ENCODE peak calls at places on chromosome 20, in eight cellular contexts. A, F, K, O, Y, H, D and T are unnamed samples.

GRCh38 chr20:63307538-63308217 is 14.7 kb downstream of the COL20A1 start:
- DNase-seq in A (no peak), F (no peak), K (no peak), O (no peak), Y (no peak), H (peak; percentile 11), D (no peak), T (no peak)

GRCh38 chr20:3927486-3928291 is 38.5 kb downstream of the PANK2 start:
- DNase-seq in A (no peak), F (no peak), K (peak; percentile 33), O (no peak), Y (no peak), H (no peak), D (no peak), T (no peak)

GRCh38 chr20:21698494-21699215 is 6.8 kb upstream of the PAX1 start:
- DNase-seq in A (no peak), F (no peak), K (no peak), O (no peak), Y (no peak), H (no peak), D (no peak), T (no peak)

GRCh38 chr20:24943731-24944130 is 5.3 kb upstream of the CST7 start:
- DNase-seq in A (no peak), F (no peak), K (no peak), O (no peak), Y (no peak), H (no peak), D (no peak), T (no peak)

GRCh38 chr20:34531608-34532265 is 15.5 kb downstream of the DYNLRB1 start:
- DNase-seq in A (no peak), F (no peak), K (no peak), O (peak; percentile 13), Y (no peak), H (no peak), D (no peak), T (no peak)

GRCh38 chr20:61442075-61442670 is 190.1 kb downstream of the CDH4 start:
- DNase-seq in A (no peak), F (no peak), K (no peak), O (peak; percentile 48), Y (no peak), H (no peak), D (no peak), T (no peak)

GRCh38 chr20:13839421-13840092 is 54.7 kb downstream of the NDUFAF5 start:
- DNase-seq in A (no peak), F (no peak), K (no peak), O (no peak), Y (peak; percentile 77), H (no peak), D (peak; percentile 28), T (no peak)

GRCh38 chr20:4702562-4703280 is 19.0 kb upstream of the PRND start:
- DNase-seq in A (no peak), F (no peak), K (no peak), O (peak; percentile 33), Y (peak; percentile 46), H (no peak), D (no peak), T (no peak)

GRCh38 chr20:38840053-38840893 is 34.8 kb downstream of the PPP1R16B start:
- DNase-seq in A (peak; percentile 44), F (no peak), K (no peak), O (no peak), Y (no peak), H (no peak), D (no peak), T (no peak)

GRCh38 chr20:63969851-63970713 is at the start of gene ZNF512B:
- DNase-seq in A (peak; percentile 18), F (no peak), K (peak; percentile 64), O (peak; percentile 74), Y (no peak), H (peak; percentile 73), D (no peak), T (peak; percentile 96)

GRCh38 chr20:22320245-22320915 is 264.0 kb downstream of the FOXA2 start:
- DNase-seq in A (no peak), F (no peak), K (no peak), O (no peak), Y (peak; percentile 65), H (no peak), D (no peak), T (peak; percentile 54)

GRCh38 chr20:63060057-63060991 is 53.6 kb upstream of the BHLHE23 start:
- DNase-seq in A (no peak), F (no peak), K (no peak), O (peak; percentile 54), Y (peak; percentile 50), H (peak; percentile 10), D (peak; percentile 52), T (peak; percentile 68)

DNA sequence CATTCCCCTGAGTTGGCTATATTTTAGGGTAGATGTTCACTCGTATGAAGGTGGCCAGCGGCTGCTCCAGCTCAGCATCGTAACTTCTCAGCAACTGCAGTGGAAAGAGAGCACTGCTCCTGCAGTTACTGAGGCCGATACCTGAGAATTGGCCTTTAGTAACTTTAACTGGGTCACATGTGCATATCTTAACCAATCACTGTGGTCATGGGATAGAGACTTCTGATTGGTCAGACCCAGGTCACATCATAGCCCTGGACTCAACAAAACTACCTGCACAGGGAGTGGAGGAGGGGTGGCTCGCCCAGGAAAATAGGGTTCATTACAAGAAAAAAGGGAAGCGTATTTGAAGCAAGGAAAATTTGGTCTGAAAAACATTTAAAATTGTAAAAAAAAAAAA is 396.3 kb upstream of the SULF2 start:
- DNase-seq in A (no peak), F (no peak), K (peak; percentile 4), O (no peak), Y (no peak), H (no peak), D (no peak), T (peak; percentile 72)
- H3K27ac ChIP-seq in A (no peak overlapping the region), F (no peak overlapping the region), K (no peak overlapping the region), O (no peak overlapping the region), Y (no peak overlapping the region), H (no peak overlapping the region), D (no peak overlapping the region), T (no peak overlapping the region)

DNA sequence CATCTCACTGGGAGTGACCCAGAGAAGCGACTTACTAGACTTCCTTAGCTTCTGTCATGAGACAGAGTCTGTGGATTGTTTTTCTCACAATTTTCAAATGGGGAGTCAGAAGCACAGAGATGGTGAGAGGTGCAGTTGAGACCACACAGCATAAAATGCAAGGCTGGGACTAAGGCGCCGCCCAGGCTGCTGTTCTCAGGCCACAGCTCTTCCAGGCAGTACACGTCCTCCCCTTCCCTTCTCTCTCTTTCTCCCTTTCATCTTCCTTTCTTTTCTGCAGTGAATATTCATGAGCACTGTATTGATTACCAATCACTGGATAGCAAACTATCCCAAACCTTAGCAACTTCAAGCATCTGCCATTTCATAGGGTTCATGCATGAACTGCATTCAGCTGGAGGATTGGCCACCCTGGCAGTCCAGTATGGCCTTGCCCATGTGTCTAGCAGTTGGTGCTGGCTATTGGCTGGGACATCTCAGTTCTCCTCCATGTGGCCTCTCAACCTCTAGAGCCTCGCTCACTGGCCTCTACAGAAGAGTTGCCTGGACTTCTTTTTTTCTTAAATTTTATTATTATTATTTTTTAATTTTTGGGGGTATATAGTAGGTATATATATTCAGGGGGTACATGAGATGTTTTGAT is 11.4 kb downstream of the BCAS4 start:
- DNase-seq in A (no peak), F (no peak), K (no peak), O (no peak), Y (no peak), H (no peak), D (no peak), T (no peak)
- H3K27ac ChIP-seq in A (no peak overlapping the region), F (no peak overlapping the region), K (peak overlapping the region; percentile 98), O (no peak overlapping the region), Y (no peak overlapping the region), H (no peak overlapping the region), D (no peak overlapping the region), T (no peak overlapping the region)

GRCh38 chr20:50278684-50279531 is 88.3 kb downstream of the CEBPB start:
- DNase-seq in A (no peak), F (no peak), K (no peak), O (peak; percentile 96), Y (peak; percentile 29), H (peak; percentile 85), D (no peak), T (peak; percentile 61)
- H3K27ac ChIP-seq in A (peak overlapping the region; percentile 33), F (no peak overlapping the region), K (no peak overlapping the region), O (peak overlapping the region; percentile 72), Y (no peak overlapping the region), H (peak overlapping the region; percentile 84), D (no peak overlapping the region), T (peak overlapping the region; percentile 72)

DNA sequence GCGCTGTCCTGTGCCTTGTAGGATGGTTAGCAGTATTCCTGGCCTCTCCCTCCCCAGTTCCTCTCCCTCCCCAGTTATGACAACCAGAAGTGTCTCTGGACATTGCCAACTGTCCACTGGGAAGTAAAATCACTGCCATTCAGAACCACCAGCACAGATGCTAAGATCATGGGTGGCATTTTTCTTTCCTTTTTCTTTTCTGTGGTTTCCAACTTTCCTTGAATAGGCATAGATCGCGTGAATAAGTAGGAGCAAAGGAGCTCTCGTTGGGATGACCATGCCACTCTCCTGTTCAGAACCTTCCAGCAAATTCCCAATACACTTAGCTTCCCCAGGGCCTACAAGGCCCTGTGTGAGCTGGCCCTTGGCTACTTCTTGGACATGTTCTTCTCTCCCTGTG is 59.0 kb downstream of the EYA2 start:
- DNase-seq in A (no peak), F (no peak), K (no peak), O (no peak), Y (no peak), H (no peak), D (no peak), T (no peak)
- H3K27ac ChIP-seq in A (no peak overlapping the region), F (no peak overlapping the region), K (no peak overlapping the region), O (no peak overlapping the region), Y (no peak overlapping the region), H (no peak overlapping the region), D (peak overlapping the region; percentile 78), T (no peak overlapping the region)

DNA sequence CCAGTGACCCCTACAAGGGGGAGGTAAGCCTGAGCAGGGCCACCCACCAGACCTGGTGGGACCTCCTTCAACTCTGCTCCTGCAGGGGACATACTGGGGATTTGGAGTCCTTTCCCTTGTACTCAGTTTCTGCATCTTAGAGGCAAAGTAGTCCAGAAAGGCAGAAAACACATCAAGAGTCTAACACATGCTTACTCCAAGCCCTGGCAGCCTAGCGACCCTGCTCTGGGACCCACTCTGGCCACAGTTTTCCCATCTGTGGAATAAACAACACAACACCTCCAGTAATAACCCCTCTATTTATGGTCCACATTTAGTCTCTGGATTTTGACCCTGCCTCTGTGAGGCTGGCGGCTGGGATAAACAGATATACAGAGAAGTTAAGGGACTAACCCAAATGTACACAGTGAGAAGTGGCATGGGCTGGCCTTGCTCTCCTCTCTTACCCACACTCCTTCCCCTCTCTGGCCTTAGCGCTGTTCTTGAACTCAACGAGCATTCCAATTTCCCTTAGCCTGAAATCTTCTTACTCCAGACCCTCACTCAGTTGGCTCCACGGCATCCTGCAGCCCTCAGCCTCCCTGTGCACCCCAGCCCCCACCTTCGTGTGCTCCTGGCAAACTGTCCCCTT is 16.1 kb upstream of the TLDC2 start:
- DNase-seq in A (no peak), F (no peak), K (no peak), O (no peak), Y (no peak), H (no peak), D (no peak), T (no peak)
- H3K27ac ChIP-seq in A (no peak overlapping the region), F (no peak overlapping the region), K (no peak overlapping the region), O (peak overlapping the region; percentile 90), Y (no peak overlapping the region), H (peak overlapping the region; percentile 95), D (no peak overlapping the region), T (peak overlapping the region; percentile 99)

GRCh38 chr20:59270380-59270779 is 30.0 kb upstream of the EDN3 start:
- DNase-seq in A (no peak), F (no peak), K (no peak), O (no peak), Y (no peak), H (no peak), D (no peak), T (no peak)
- H3K27ac ChIP-seq in A (no peak overlapping the region), F (no peak overlapping the region), K (no peak overlapping the region), O (no peak overlapping the region), Y (no peak overlapping the region), H (no peak overlapping the region), D (no peak overlapping the region), T (no peak overlapping the region)

GRCh38 chr20:47508228-47508752 is 6.6 kb downstream of the NCOA3 start:
- DNase-seq in A (no peak), F (no peak), K (peak; percentile 42), O (no peak), Y (no peak), H (no peak), D (no peak), T (no peak)
- H3K27ac ChIP-seq in A (no peak overlapping the region), F (no peak overlapping the region), K (peak overlapping the region; percentile 54), O (no peak overlapping the region), Y (no peak overlapping the region), H (no peak overlapping the region), D (no peak overlapping the region), T (no peak overlapping the region)